ENCODE peak calls at places on chromosomes 11 and 22, in nine cellular contexts. B is amygdala, H is ACHN, C is activated gamma-delta T cell treated with Interleukin-2 at 50 U/mL for 16 hours, U is amniotic stem cell, E is DMS153, R is cardiac muscle cell, D is RCC 7860, J is T follicular helper cell. Z is an unnamed sample.

GRCh38 chr11:121132211-121132976 is 31.4 kb downstream of the TECTA start:
- DNase-seq in B (no peak), H (no peak), C (no peak), U (no peak), E (no peak), R (no peak), D (no peak), J (no peak), Z (no peak)

GRCh38 chr11:5274340-5274739 is 4.6 kb upstream of the HBE1 start:
- DNase-seq in B (no peak), H (no peak), C (no peak), U (no peak), E (no peak), R (no peak), D (no peak), J (no peak), Z (no peak)

GRCh38 chr11:119169272-119169719 is 771 bp downstream of the NLRX1 start:
- DNase-seq in B (no peak), H (peak; percentile 82), C (no peak), U (no peak), E (no peak), R (peak; percentile 61), D (peak; percentile 43), J (no peak), Z (no peak)

GRCh38 chr11:106493751-106494150 is 416.3 kb downstream of the AASDHPPT start:
- DNase-seq in B (no peak), H (no peak), C (no peak), U (no peak), E (no peak), R (no peak), D (no peak), J (no peak), Z (no peak)

GRCh38 chr11:129408865-129409444 is 33.3 kb downstream of the BARX2 start:
- DNase-seq in B (no peak), H (no peak), C (no peak), U (no peak), E (no peak), R (no peak), D (no peak), J (no peak), Z (no peak)

GRCh38 chr22:20663137-20663828 is 110.6 kb upstream of the SERPIND1 start:
- DNase-seq in B (no peak), H (no peak), C (no peak), U (no peak), E (no peak), R (no peak), D (no peak), J (no peak), Z (no peak)

GRCh38 chr11:45774023-45774655 is 30.8 kb upstream of the SLC35C1 start:
- DNase-seq in B (no peak), H (no peak), C (no peak), U (no peak), E (no peak), R (no peak), D (no peak), J (no peak), Z (no peak)

GRCh38 chr11:84686726-84687125 is 940.4 kb downstream of the DLG2 start:
- DNase-seq in B (no peak), H (no peak), C (no peak), U (no peak), E (no peak), R (no peak), D (no peak), J (no peak), Z (no peak)

GRCh38 chr11:313787-314547 is at the start of gene IFITM1:
- DNase-seq in B (no peak), H (no peak), C (peak; percentile 60), U (peak; percentile 37), E (no peak), R (peak; percentile 72), D (no peak), J (peak; percentile 46), Z (peak; percentile 80)

GRCh38 chr11:16293204-16293681 is 63.1 kb downstream of the SOX6 start:
- DNase-seq in B (no peak), H (no peak), C (no peak), U (no peak), E (peak; percentile 21), R (peak; percentile 37), D (no peak), J (no peak), Z (no peak)

GRCh38 chr11:48263416-48263911 is at the start of gene OR4X1:
- DNase-seq in B (no peak), H (no peak), C (no peak), U (no peak), E (no peak), R (no peak), D (no peak), J (no peak), Z (no peak)

GRCh38 chr11:697028-697491 is 1.4 kb downstream of the TMEM80 start:
- DNase-seq in B (no peak), H (peak; percentile 78), C (no peak), U (no peak), E (no peak), R (no peak), D (peak; percentile 83), J (no peak), Z (no peak)

GRCh38 chr22:41713004-41713403 is 13.7 kb downstream of the MEI1 start:
- DNase-seq in B (no peak), H (peak; percentile 19), C (no peak), U (no peak), E (no peak), R (no peak), D (peak; percentile 17), J (no peak), Z (no peak)

GRCh38 chr22:41847300-41847699 is 14.4 kb downstream of the SREBF2 start:
- DNase-seq in B (no peak), H (no peak), C (no peak), U (no peak), E (no peak), R (no peak), D (no peak), J (no peak), Z (no peak)

GRCh38 chr11:61281581-61282250 is 13.4 kb downstream of the VWCE start:
- DNase-seq in B (no peak), H (no peak), C (no peak), U (no peak), E (no peak), R (peak; percentile 79), D (no peak), J (no peak), Z (no peak)

GRCh38 chr11:118283756-118284350 is 19.8 kb upstream of the MPZL2 start:
- DNase-seq in B (no peak), H (no peak), C (no peak), U (no peak), E (no peak), R (no peak), D (no peak), J (no peak), Z (no peak)

GRCh38 chr11:13354335-13354734 is 76.7 kb downstream of the BMAL1 start:
- DNase-seq in B (no peak), H (peak; percentile 40), C (no peak), U (no peak), E (no peak), R (peak; percentile 37), D (no peak), J (no peak), Z (no peak)

GRCh38 chr22:32531955-32532818 is 57.6 kb downstream of the FBXO7 start:
- DNase-seq in B (no peak), H (no peak), C (no peak), U (peak; percentile 46), E (peak; percentile 69), R (peak; percentile 52), D (peak; percentile 70), J (no peak), Z (peak; percentile 89)

GRCh38 chr22:40720538-40721256 is 41.4 kb downstream of the MCHR1 start:
- DNase-seq in B (no peak), H (no peak), C (no peak), U (no peak), E (peak; percentile 54), R (no peak), D (no peak), J (no peak), Z (no peak)

GRCh38 chr11:6530848-6531247 is 33.8 kb downstream of the DNHD1 start:
- DNase-seq in B (no peak), H (no peak), C (no peak), U (no peak), E (no peak), R (no peak), D (no peak), J (no peak), Z (no peak)

GRCh38 chr22:36365020-36365411 is 22.8 kb downstream of the MYH9 start:
- DNase-seq in B (no peak), H (peak; percentile 83), C (peak; percentile 83), U (peak; percentile 81), E (no peak), R (no peak), D (peak; percentile 92), J (peak; percentile 90), Z (peak; percentile 87)

GRCh38 chr11:46719543-46720218 is 668 bp downstream of the F2 start:
- DNase-seq in B (no peak), H (no peak), C (no peak), U (no peak), E (no peak), R (no peak), D (no peak), J (no peak), Z (no peak)

GRCh38 chr11:78291754-78292108 is 103.0 kb downstream of the USP35 start:
- DNase-seq in B (no peak), H (no peak), C (no peak), U (no peak), E (no peak), R (no peak), D (no peak), J (no peak), Z (no peak)

GRCh38 chr22:32852346-32853251 is 51.1 kb downstream of the TIMP3 start:
- DNase-seq in B (no peak), H (no peak), C (no peak), U (no peak), E (no peak), R (peak; percentile 40), D (no peak), J (no peak), Z (no peak)

GRCh38 chr11:17197431-17197898 is 10.3 kb downstream of the PIK3C2A start:
- DNase-seq in B (no peak), H (peak; percentile 15), C (no peak), U (no peak), E (no peak), R (no peak), D (peak; percentile 61), J (no peak), Z (no peak)

GRCh38 chr11:10678106-10678505 is 15.4 kb downstream of the IRAG1 start:
- DNase-seq in B (no peak), H (no peak), C (no peak), U (no peak), E (no peak), R (no peak), D (peak; percentile 14), J (no peak), Z (no peak)

GRCh38 chr22:19516378-19517170 is 7.6 kb downstream of the CLDN5 start:
- DNase-seq in B (no peak), H (no peak), C (no peak), U (no peak), E (no peak), R (no peak), D (no peak), J (no peak), Z (no peak)

GRCh38 chr22:38694049-38694448 is 6.7 kb downstream of the JOSD1 start:
- DNase-seq in B (no peak), H (no peak), C (no peak), U (no peak), E (no peak), R (no peak), D (no peak), J (no peak), Z (no peak)